ENCODE peak calls at places on chromosomes 5 and 9, in nine cellular contexts. One of them, this sample, is unnamed.

GRCh38 chr9:79236466-79236865 is 335.3 kb upstream of the TLE4 start:
- DNase-seq in activated T-helper 1 cell treated with anti-CD3 and anti-CD28 coated beads, Interleukin-2, amount 50 U/mL, for 16 hours: no peak
- DNase-seq in SW480: no peak
- DNase-seq in right cardiac atrium: no peak
- DNase-seq in OCI-LY7: no peak
- DNase-seq in PC-9: no peak
- DNase-seq in tibial nerve: no peak
- DNase-seq in NCI-H2081: no peak
- DNase-seq in Daoy: no peak
- DNase-seq in this sample: no peak

GRCh38 chr9:121082075-121082474 is 7.3 kb downstream of the CNTRL start:
- DNase-seq in Daoy: no peak
- DNase-seq in SW480: no peak
- DNase-seq in PC-9: no peak
- DNase-seq in OCI-LY7: no peak
- DNase-seq in activated T-helper 1 cell treated with anti-CD3 and anti-CD28 coated beads, Interleukin-2, amount 50 U/mL, for 16 hours: no peak
- DNase-seq in NCI-H2081: no peak
- DNase-seq in right cardiac atrium: no peak
- DNase-seq in tibial nerve: no peak
- DNase-seq in this sample: no peak

GRCh38 chr9:127426756-127427155 is 2.6 kb downstream of the ZNF79 start:
- DNase-seq in OCI-LY7: no peak
- DNase-seq in Daoy: no peak
- DNase-seq in right cardiac atrium: no peak
- DNase-seq in activated T-helper 1 cell treated with anti-CD3 and anti-CD28 coated beads, Interleukin-2, amount 50 U/mL, for 16 hours: peak; percentile 26
- DNase-seq in tibial nerve: no peak
- DNase-seq in SW480: no peak
- DNase-seq in PC-9: no peak
- DNase-seq in NCI-H2081: no peak
- DNase-seq in this sample: no peak

GRCh38 chr5:173472164-173472563 is 143.9 kb upstream of the STC2 start:
- DNase-seq in NCI-H2081: no peak
- DNase-seq in Daoy: peak; percentile 95
- DNase-seq in SW480: peak; percentile 87
- DNase-seq in activated T-helper 1 cell treated with anti-CD3 and anti-CD28 coated beads, Interleukin-2, amount 50 U/mL, for 16 hours: no peak
- DNase-seq in OCI-LY7: no peak
- DNase-seq in PC-9: peak; percentile 44
- DNase-seq in right cardiac atrium: peak; percentile 80
- DNase-seq in tibial nerve: peak; percentile 87
- DNase-seq in this sample: peak; percentile 37

GRCh38 chr9:87500491-87500890 is 2.8 kb downstream of the DAPK1 start:
- DNase-seq in SW480: no peak
- DNase-seq in PC-9: no peak
- DNase-seq in activated T-helper 1 cell treated with anti-CD3 and anti-CD28 coated beads, Interleukin-2, amount 50 U/mL, for 16 hours: no peak
- DNase-seq in NCI-H2081: no peak
- DNase-seq in Daoy: no peak
- DNase-seq in tibial nerve: no peak
- DNase-seq in right cardiac atrium: no peak
- DNase-seq in OCI-LY7: no peak
- DNase-seq in this sample: no peak

GRCh38 chr9:26723486-26723885 is 169.1 kb downstream of the CAAP1 start:
- DNase-seq in tibial nerve: peak; percentile 22
- DNase-seq in PC-9: peak; percentile 5
- DNase-seq in SW480: peak; percentile 14
- DNase-seq in activated T-helper 1 cell treated with anti-CD3 and anti-CD28 coated beads, Interleukin-2, amount 50 U/mL, for 16 hours: no peak
- DNase-seq in right cardiac atrium: peak; percentile 9
- DNase-seq in NCI-H2081: no peak
- DNase-seq in OCI-LY7: no peak
- DNase-seq in Daoy: peak; percentile 72
- DNase-seq in this sample: no peak

GRCh38 chr5:1105350-1106265 is 6.3 kb downstream of the SLC12A7 start:
- DNase-seq in right cardiac atrium: no peak
- DNase-seq in OCI-LY7: no peak
- DNase-seq in NCI-H2081: no peak
- DNase-seq in PC-9: no peak
- DNase-seq in Daoy: no peak
- DNase-seq in activated T-helper 1 cell treated with anti-CD3 and anti-CD28 coated beads, Interleukin-2, amount 50 U/mL, for 16 hours: peak; percentile 50
- DNase-seq in SW480: peak; percentile 68
- DNase-seq in tibial nerve: no peak
- DNase-seq in this sample: no peak

GRCh38 chr5:10563132-10563939 is 534 bp upstream of the ANKRD33B start:
- DNase-seq in Daoy: peak; percentile 59
- DNase-seq in PC-9: no peak
- DNase-seq in OCI-LY7: peak; percentile 48
- DNase-seq in activated T-helper 1 cell treated with anti-CD3 and anti-CD28 coated beads, Interleukin-2, amount 50 U/mL, for 16 hours: peak; percentile 25
- DNase-seq in right cardiac atrium: peak; percentile 61
- DNase-seq in tibial nerve: peak; percentile 62
- DNase-seq in NCI-H2081: peak; percentile 47
- DNase-seq in SW480: peak; percentile 36
- DNase-seq in this sample: no peak

GRCh38 chr9:133515240-133515610 is 9.5 kb downstream of the MYMK start:
- DNase-seq in OCI-LY7: no peak
- DNase-seq in PC-9: no peak
- DNase-seq in tibial nerve: no peak
- DNase-seq in Daoy: no peak
- DNase-seq in activated T-helper 1 cell treated with anti-CD3 and anti-CD28 coated beads, Interleukin-2, amount 50 U/mL, for 16 hours: no peak
- DNase-seq in SW480: no peak
- DNase-seq in right cardiac atrium: peak; percentile 13
- DNase-seq in NCI-H2081: no peak
- DNase-seq in this sample: no peak

GRCh38 chr9:35756275-35756742 is 2.2 kb upstream of the MSMP start:
- DNase-seq in tibial nerve: peak; percentile 41
- DNase-seq in right cardiac atrium: peak; percentile 36
- DNase-seq in OCI-LY7: no peak
- DNase-seq in NCI-H2081: no peak
- DNase-seq in PC-9: no peak
- DNase-seq in Daoy: no peak
- DNase-seq in activated T-helper 1 cell treated with anti-CD3 and anti-CD28 coated beads, Interleukin-2, amount 50 U/mL, for 16 hours: peak; percentile 59
- DNase-seq in SW480: no peak
- DNase-seq in this sample: no peak

GRCh38 chr5:56522972-56523371 is 289.8 kb upstream of the ANKRD55 start:
- DNase-seq in activated T-helper 1 cell treated with anti-CD3 and anti-CD28 coated beads, Interleukin-2, amount 50 U/mL, for 16 hours: no peak
- DNase-seq in PC-9: peak; percentile 21
- DNase-seq in tibial nerve: peak; percentile 64
- DNase-seq in Daoy: no peak
- DNase-seq in SW480: no peak
- DNase-seq in OCI-LY7: no peak
- DNase-seq in right cardiac atrium: peak; percentile 62
- DNase-seq in NCI-H2081: no peak
- DNase-seq in this sample: no peak

GRCh38 chr9:136657975-136658848 is 4.5 kb upstream of the EGFL7 start:
- DNase-seq in NCI-H2081: no peak
- DNase-seq in PC-9: no peak
- DNase-seq in right cardiac atrium: peak; percentile 31
- DNase-seq in SW480: no peak
- DNase-seq in tibial nerve: no peak
- DNase-seq in OCI-LY7: no peak
- DNase-seq in activated T-helper 1 cell treated with anti-CD3 and anti-CD28 coated beads, Interleukin-2, amount 50 U/mL, for 16 hours: no peak
- DNase-seq in Daoy: no peak
- DNase-seq in this sample: no peak

GRCh38 chr9:129446828-129447550 is 173.9 kb downstream of the C9orf50 start:
- DNase-seq in right cardiac atrium: no peak
- DNase-seq in Daoy: no peak
- DNase-seq in OCI-LY7: peak; percentile 27
- DNase-seq in tibial nerve: no peak
- DNase-seq in activated T-helper 1 cell treated with anti-CD3 and anti-CD28 coated beads, Interleukin-2, amount 50 U/mL, for 16 hours: no peak
- DNase-seq in SW480: no peak
- DNase-seq in PC-9: no peak
- DNase-seq in NCI-H2081: peak; percentile 46
- DNase-seq in this sample: no peak

GRCh38 chr9:108844856-108845255 is 10.9 kb downstream of the ACTL7B start:
- DNase-seq in tibial nerve: no peak
- DNase-seq in Daoy: no peak
- DNase-seq in PC-9: no peak
- DNase-seq in NCI-H2081: peak; percentile 85
- DNase-seq in OCI-LY7: no peak
- DNase-seq in activated T-helper 1 cell treated with anti-CD3 and anti-CD28 coated beads, Interleukin-2, amount 50 U/mL, for 16 hours: no peak
- DNase-seq in right cardiac atrium: no peak
- DNase-seq in SW480: no peak
- DNase-seq in this sample: no peak

GRCh38 chr5:178103612-178104011 is 9.7 kb upstream of the N4BP3 start:
- DNase-seq in tibial nerve: no peak
- DNase-seq in SW480: no peak
- DNase-seq in Daoy: no peak
- DNase-seq in right cardiac atrium: no peak
- DNase-seq in PC-9: no peak
- DNase-seq in NCI-H2081: no peak
- DNase-seq in activated T-helper 1 cell treated with anti-CD3 and anti-CD28 coated beads, Interleukin-2, amount 50 U/mL, for 16 hours: no peak
- DNase-seq in OCI-LY7: no peak
- DNase-seq in this sample: no peak